ENCODE peak calls at places on chromosomes 5 and 9, in nine cellular contexts. A, W, R, M, L, G, C, Q and K are unnamed samples.

GRCh38 chr9:19411316-19411715 is 2.5 kb downstream of the ACER2 start:
- DNase-seq in A (no peak), W (peak; percentile 76), R (no peak), M (no peak), L (no peak), G (no peak), C (no peak), Q (no peak), K (no peak)

GRCh38 chr5:97745817-97746216 is 562.8 kb upstream of the RIOK2 start:
- DNase-seq in A (no peak), W (no peak), R (no peak), M (no peak), L (no peak), G (no peak), C (no peak), Q (no peak), K (no peak)

GRCh38 chr5:15885156-15885555 is 294.4 kb downstream of the MARCHF11 start:
- DNase-seq in A (no peak), W (peak; percentile 77), R (no peak), M (no peak), L (no peak), G (no peak), C (no peak), Q (no peak), K (no peak)

GRCh38 chr5:8456846-8457186 is 587.9 kb downstream of the MTRR start:
- DNase-seq in A (no peak), W (no peak), R (no peak), M (no peak), L (no peak), G (no peak), C (no peak), Q (no peak), K (no peak)

GRCh38 chr5:36373527-36374086 is 71.9 kb upstream of the RANBP3L start:
- DNase-seq in A (no peak), W (peak; percentile 80), R (peak; percentile 72), M (peak; percentile 30), L (no peak), G (no peak), C (no peak), Q (no peak), K (no peak)

GRCh38 chr5:55694152-55694830 is 17.8 kb downstream of the SLC38A9 start:
- DNase-seq in A (no peak), W (peak; percentile 32), R (no peak), M (no peak), L (no peak), G (peak; percentile 48), C (peak; percentile 54), Q (no peak), K (no peak)

GRCh38 chr5:129078247-129078646 is 16.3 kb upstream of the ISOC1 start:
- DNase-seq in A (no peak), W (no peak), R (no peak), M (no peak), L (no peak), G (no peak), C (no peak), Q (no peak), K (no peak)

GRCh38 chr5:174293006-174293405 is 247.5 kb downstream of the NSG2 start:
- DNase-seq in A (no peak), W (no peak), R (no peak), M (no peak), L (no peak), G (no peak), C (no peak), Q (no peak), K (no peak)

GRCh38 chr5:170280090-170280493 is 17.5 kb downstream of the LCP2 start:
- DNase-seq in A (no peak), W (no peak), R (no peak), M (no peak), L (no peak), G (no peak), C (no peak), Q (no peak), K (peak; percentile 11)

DNA sequence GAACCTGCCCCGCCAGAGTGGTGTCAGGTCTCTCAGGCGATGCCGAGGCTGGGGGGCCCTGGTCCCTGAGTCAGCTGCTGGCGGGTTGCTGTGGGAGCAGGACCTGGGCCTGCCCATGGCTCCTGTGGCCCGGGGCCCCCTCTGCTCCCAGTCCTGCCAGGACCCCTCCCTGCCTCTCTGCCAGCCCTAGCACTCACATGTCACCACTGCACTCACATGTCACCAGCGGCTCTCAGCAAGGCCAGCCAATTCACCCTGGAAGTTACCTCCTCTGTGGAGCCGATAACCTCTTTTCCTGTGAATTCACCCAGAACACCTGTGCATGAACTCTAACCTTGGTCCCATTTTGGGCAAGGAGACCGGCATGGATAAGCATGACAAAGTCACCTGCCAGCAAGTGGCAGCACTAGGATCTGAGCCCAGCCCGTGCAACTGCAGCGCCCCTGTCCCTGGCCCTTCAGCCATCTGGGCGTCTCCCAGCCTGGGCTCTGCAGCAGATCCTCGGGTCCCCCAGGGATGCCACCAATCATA is 170.2 kb downstream of the GAPVD1 start:
- DNase-seq in A (no peak), W (no peak), R (no peak), M (no peak), L (no peak), G (no peak), C (no peak), Q (peak; percentile 47), K (no peak)
- TF ChIP-seq CTCF in A (no peak), W (no peak), R (no peak), M (no peak), L (no peak), G (no peak), C (no peak), Q (no peak), K (no peak)

DNA sequence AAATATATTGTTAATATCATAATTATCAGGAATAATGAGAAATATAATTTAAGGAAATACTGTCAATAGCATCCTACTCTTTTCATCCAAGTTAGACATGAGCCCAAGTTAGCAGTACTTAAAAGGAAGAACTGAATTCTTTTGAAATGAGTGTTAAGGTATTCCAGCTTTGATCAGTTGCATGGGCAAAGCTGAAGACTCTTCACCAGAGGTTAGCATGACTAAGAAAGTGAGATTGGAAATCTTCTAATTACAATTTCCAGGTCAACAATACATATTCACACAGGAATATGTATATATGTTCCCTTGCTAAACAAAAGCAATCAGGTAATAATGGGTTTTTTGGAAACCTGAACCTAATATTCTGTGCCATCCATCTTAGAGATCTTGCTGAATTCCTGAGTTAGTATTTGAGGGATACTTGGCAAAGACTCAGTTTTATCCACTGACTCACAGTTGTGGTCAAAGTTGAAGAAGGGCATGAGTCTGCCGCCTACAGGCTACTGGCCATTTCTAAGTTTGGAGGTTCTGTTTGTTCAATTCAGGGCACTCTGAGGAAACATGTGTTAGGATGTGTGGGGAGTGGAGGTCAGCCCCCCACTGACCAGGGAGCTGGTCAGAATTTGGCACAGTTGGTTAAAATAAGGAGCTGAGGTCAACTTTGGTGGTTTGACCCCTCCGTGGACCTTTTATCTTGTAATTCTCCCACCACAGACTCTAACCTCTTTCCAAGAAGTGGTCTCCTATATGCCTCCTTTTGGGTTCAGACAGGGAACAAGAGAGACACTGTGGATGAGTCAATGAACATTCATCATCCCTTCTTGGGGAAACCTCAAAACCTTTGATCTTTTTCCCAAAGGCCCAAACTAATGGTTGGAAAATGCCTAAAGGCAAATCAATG is 118.3 kb downstream of the PIK3R1 start:
- DNase-seq in A (no peak), W (peak; percentile 95), R (no peak), M (peak; percentile 26), L (peak; percentile 4), G (peak; percentile 89), C (no peak), Q (no peak), K (no peak)
- TF ChIP-seq CTCF in A (no peak), W (peak; percentile 49), R (no peak), M (no peak), L (no peak), G (peak; percentile 30), C (no peak), Q (peak; percentile 7), K (no peak)

GRCh38 chr5:115351356-115352195 is 55.1 kb upstream of the CCDC112 start:
- DNase-seq in A (no peak), W (peak; percentile 68), R (no peak), M (no peak), L (no peak), G (no peak), C (no peak), Q (no peak), K (no peak)

GRCh38 chr5:115348175-115348574 is 51.7 kb upstream of the CCDC112 start:
- DNase-seq in A (no peak), W (no peak), R (no peak), M (no peak), L (no peak), G (no peak), C (no peak), Q (no peak), K (no peak)

GRCh38 chr5:115352571-115352970 is 56.1 kb upstream of the CCDC112 start:
- DNase-seq in A (no peak), W (no peak), R (no peak), M (no peak), L (no peak), G (no peak), C (no peak), Q (no peak), K (no peak)

GRCh38 chr5:115350892-115351291 is 54.4 kb upstream of the CCDC112 start:
- DNase-seq in A (no peak), W (no peak), R (no peak), M (no peak), L (no peak), G (no peak), C (no peak), Q (no peak), K (no peak)

DNA sequence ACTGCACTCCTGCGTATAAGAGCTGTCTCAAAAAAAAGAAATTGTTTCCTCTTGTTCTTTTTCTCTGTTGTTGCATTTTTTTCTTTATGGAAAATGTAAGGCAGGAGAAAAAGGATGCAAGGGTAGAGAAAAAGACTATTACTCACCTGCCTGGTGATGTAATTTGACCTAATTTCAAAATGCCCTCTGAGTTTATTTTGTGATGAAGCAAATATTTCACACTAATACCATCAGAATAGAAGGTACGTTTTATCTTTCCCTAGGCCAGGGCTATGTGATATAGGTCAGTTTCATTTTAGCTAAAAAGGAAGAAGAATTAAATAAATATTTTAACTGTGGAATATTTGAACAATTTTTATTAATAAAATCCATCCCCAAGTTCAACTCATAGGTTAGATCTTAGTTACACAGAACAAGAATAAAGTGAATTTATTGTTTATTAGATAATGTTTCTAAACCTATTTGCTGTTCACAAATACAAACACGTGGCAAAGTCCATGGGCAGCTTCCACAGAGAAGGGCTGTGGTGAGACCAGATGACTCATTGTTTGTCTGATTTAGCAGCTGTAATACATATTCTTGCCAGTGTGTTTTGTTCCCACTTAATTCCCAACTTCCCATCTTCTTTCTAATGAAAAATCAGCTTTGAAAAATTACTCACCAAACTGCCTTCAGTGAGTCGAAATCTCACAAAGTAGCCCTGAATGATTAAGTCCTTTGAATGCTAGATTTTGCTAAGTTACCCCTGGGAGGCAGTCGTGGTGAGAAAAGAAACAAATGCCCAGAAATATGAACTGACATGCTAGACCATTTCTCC is 52.8 kb upstream of the CCDC112 start:
- DNase-seq in A (no peak), W (peak; percentile 91), R (no peak), M (peak; percentile 47), L (peak; percentile 30), G (peak; percentile 36), C (no peak), Q (no peak), K (no peak)
- TF ChIP-seq CTCF in A (no peak), W (no peak), R (no peak), M (no peak), L (no peak), G (no peak), C (no peak), Q (peak; percentile 44), K (no peak)

DNA sequence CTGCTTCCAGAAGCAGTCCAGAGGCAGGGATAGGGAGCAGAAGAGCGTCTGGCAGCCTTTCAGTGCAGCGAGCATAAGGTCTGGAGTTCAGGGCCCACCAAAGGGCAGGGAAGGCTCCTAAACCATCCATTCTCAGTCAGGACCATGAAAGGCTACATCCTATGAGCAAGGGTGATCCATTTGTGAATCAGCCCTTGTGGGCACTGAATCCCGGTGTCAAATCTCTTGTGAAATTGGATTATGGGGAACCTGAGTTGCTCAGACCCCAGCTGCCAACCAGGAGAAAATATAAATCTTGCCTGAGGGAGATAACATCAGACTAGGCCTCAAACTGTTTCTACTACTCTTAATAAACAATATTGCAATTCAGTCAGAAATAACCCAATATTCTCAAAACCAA is 204.4 kb downstream of the SYK start:
- DNase-seq in A (no peak), W (no peak), R (no peak), M (no peak), L (no peak), G (no peak), C (no peak), Q (no peak), K (no peak)
- TF ChIP-seq CTCF in A (no peak), W (no peak), R (no peak), M (no peak), L (no peak), G (no peak), C (no peak), Q (no peak), K (no peak)